ENCODE peak calls at places on chromosomes 1 and 21, in six cellular contexts. Q, L, N, C, X and Z are unnamed samples.

GRCh38 chr1:3073520-3074296 is 4.7 kb downstream of the PRDM16 start:
- DNase-seq in L (no peak), C (no peak), N (no peak), X (no peak), Q (no peak), Z (no peak)

GRCh38 chr1:228842094-228842775 is 107.0 kb downstream of the RHOU start:
- DNase-seq in N (peak), C (no peak), Q (peak), L (no peak), X (peak), Z (peak)

GRCh38 chr1:1150100-1150499 is 23.6 kb upstream of the TTLL10 start:
- DNase-seq in C (no peak), X (no peak), L (peak), Q (no peak), N (no peak), Z (no peak)

GRCh38 chr1:168709896-168710305 is 19.1 kb downstream of the DPT start:
- DNase-seq in N (peak), L (peak), Q (no peak), C (no peak), X (no peak), Z (no peak)

GRCh38 chr1:78229344-78229743 is 183.6 kb downstream of the GIPC2 start:
- DNase-seq in L (peak), C (no peak), X (no peak), N (peak), Q (no peak), Z (no peak)

GRCh38 chr1:89657886-89658285 is 25.0 kb downstream of the LRRC8C start:
- DNase-seq in N (no peak), X (no peak), C (no peak), Q (no peak), L (no peak), Z (no peak)

GRCh38 chr21:41685511-41686149 is 81.2 kb downstream of the RIPK4 start:
- DNase-seq in Q (no peak), C (no peak), N (no peak), X (no peak), L (no peak), Z (no peak)

GRCh38 chr1:44605904-44606615 is 68.2 kb downstream of the TMEM53 start:
- DNase-seq in L (no peak), N (peak), C (no peak), X (no peak), Q (no peak), Z (no peak)

GRCh38 chr1:201739492-201740085 is 89.4 kb upstream of the IPO9 start:
- DNase-seq in C (peak), L (peak), Q (peak), X (peak), N (no peak), Z (peak)

GRCh38 chr21:45548711-45549491 is 6.7 kb upstream of the SLC19A1 start:
- DNase-seq in C (peak), Q (no peak), X (peak), L (no peak), N (no peak), Z (no peak)

GRCh38 chr1:34166191-34167090 is 1.4 kb upstream of the CSMD2 start:
- DNase-seq in C (no peak), X (no peak), Q (peak), N (no peak), L (no peak), Z (no peak)

GRCh38 chr1:190679032-190679431 is 201.4 kb upstream of the BRINP3 start:
- DNase-seq in C (no peak), X (no peak), N (peak), Q (no peak), L (no peak), Z (no peak)

GRCh38 chr21:37269481-37269880 is 2.3 kb upstream of the VPS26C start:
- DNase-seq in L (no peak), C (no peak), Q (no peak), X (no peak), N (no peak), Z (no peak)

GRCh38 chr1:228837817-228838716 is 102.8 kb downstream of the RHOU start:
- DNase-seq in N (peak), X (no peak), L (peak), C (no peak), Q (no peak), Z (peak)

GRCh38 chr1:77322061-77322900 is 40.5 kb downstream of the AK5 start:
- DNase-seq in Q (no peak), X (no peak), L (peak), N (peak), C (no peak), Z (no peak)

GRCh38 chr1:11535761-11536572 is 57.0 kb downstream of the DISP3 start:
- DNase-seq in N (peak), Q (no peak), X (no peak), L (no peak), C (no peak), Z (no peak)